ENCODE peak calls at places on chromosomes 4 and X, in seven cellular contexts. One of them, this sample, is unnamed.

GRCh38 chrX:66863721-66864120 is 224.8 kb upstream of the EDA2R start:
- DNase-seq in upper lobe of left lung: no peak
- DNase-seq in mesothelial cell of epicardium: no peak
- DNase-seq in stimulated activated CD4-positive, alpha-beta T cell treated with anti-CD3 and anti-CD28 coated beads, Interleukin-2, amount 100 ng/mL, for 48 hours: no peak
- DNase-seq in NCI-H748 treated with DMSO at 0.1 percent for 48 hours: no peak
- DNase-seq in SJCRH30: no peak
- DNase-seq in 8988T: no peak
- DNase-seq in this sample: no peak

GRCh38 chr4:112083587-112084347 is 61.5 kb upstream of the FAM241A start:
- DNase-seq in stimulated activated CD4-positive, alpha-beta T cell treated with anti-CD3 and anti-CD28 coated beads, Interleukin-2, amount 100 ng/mL, for 48 hours: no peak
- DNase-seq in mesothelial cell of epicardium: no peak
- DNase-seq in SJCRH30: no peak
- DNase-seq in NCI-H748 treated with DMSO at 0.1 percent for 48 hours: no peak
- DNase-seq in upper lobe of left lung: no peak
- DNase-seq in 8988T: no peak
- DNase-seq in this sample: no peak

GRCh38 chr4:25656031-25656430 is 380 bp downstream of the SLC34A2 start:
- DNase-seq in upper lobe of left lung: no peak
- DNase-seq in mesothelial cell of epicardium: no peak
- DNase-seq in stimulated activated CD4-positive, alpha-beta T cell treated with anti-CD3 and anti-CD28 coated beads, Interleukin-2, amount 100 ng/mL, for 48 hours: no peak
- DNase-seq in NCI-H748 treated with DMSO at 0.1 percent for 48 hours: no peak
- DNase-seq in 8988T: no peak
- DNase-seq in SJCRH30: no peak
- DNase-seq in this sample: no peak

GRCh38 chr4:24752140-24752539 is 43.2 kb upstream of the SOD3 start:
- DNase-seq in NCI-H748 treated with DMSO at 0.1 percent for 48 hours: no peak
- DNase-seq in stimulated activated CD4-positive, alpha-beta T cell treated with anti-CD3 and anti-CD28 coated beads, Interleukin-2, amount 100 ng/mL, for 48 hours: no peak
- DNase-seq in mesothelial cell of epicardium: no peak
- DNase-seq in SJCRH30: no peak
- DNase-seq in 8988T: no peak
- DNase-seq in upper lobe of left lung: no peak
- DNase-seq in this sample: no peak

GRCh38 chrX:6149231-6149870 is 79.3 kb downstream of the NLGN4X start:
- DNase-seq in upper lobe of left lung: no peak
- DNase-seq in stimulated activated CD4-positive, alpha-beta T cell treated with anti-CD3 and anti-CD28 coated beads, Interleukin-2, amount 100 ng/mL, for 48 hours: no peak
- DNase-seq in NCI-H748 treated with DMSO at 0.1 percent for 48 hours: peak
- DNase-seq in SJCRH30: no peak
- DNase-seq in 8988T: no peak
- DNase-seq in mesothelial cell of epicardium: no peak
- DNase-seq in this sample: no peak

GRCh38 chr4:119113033-119113655 is 22.5 kb upstream of the MYOZ2 start:
- DNase-seq in mesothelial cell of epicardium: no peak
- DNase-seq in upper lobe of left lung: no peak
- DNase-seq in SJCRH30: no peak
- DNase-seq in stimulated activated CD4-positive, alpha-beta T cell treated with anti-CD3 and anti-CD28 coated beads, Interleukin-2, amount 100 ng/mL, for 48 hours: no peak
- DNase-seq in 8988T: no peak
- DNase-seq in NCI-H748 treated with DMSO at 0.1 percent for 48 hours: no peak
- DNase-seq in this sample: peak

GRCh38 chrX:37658352-37659030 is 27.1 kb upstream of the XK start:
- DNase-seq in 8988T: no peak
- DNase-seq in mesothelial cell of epicardium: no peak
- DNase-seq in stimulated activated CD4-positive, alpha-beta T cell treated with anti-CD3 and anti-CD28 coated beads, Interleukin-2, amount 100 ng/mL, for 48 hours: no peak
- DNase-seq in upper lobe of left lung: no peak
- DNase-seq in SJCRH30: no peak
- DNase-seq in NCI-H748 treated with DMSO at 0.1 percent for 48 hours: no peak
- DNase-seq in this sample: no peak

GRCh38 chr4:20194079-20195013 is 57.4 kb upstream of the SLIT2 start:
- DNase-seq in SJCRH30: no peak
- DNase-seq in NCI-H748 treated with DMSO at 0.1 percent for 48 hours: no peak
- DNase-seq in mesothelial cell of epicardium: no peak
- DNase-seq in stimulated activated CD4-positive, alpha-beta T cell treated with anti-CD3 and anti-CD28 coated beads, Interleukin-2, amount 100 ng/mL, for 48 hours: no peak
- DNase-seq in upper lobe of left lung: no peak
- DNase-seq in 8988T: no peak
- DNase-seq in this sample: no peak

GRCh38 chr4:116016201-116016600 is 902.8 kb upstream of the NDST4 start:
- DNase-seq in NCI-H748 treated with DMSO at 0.1 percent for 48 hours: no peak
- DNase-seq in 8988T: no peak
- DNase-seq in upper lobe of left lung: no peak
- DNase-seq in SJCRH30: no peak
- DNase-seq in stimulated activated CD4-positive, alpha-beta T cell treated with anti-CD3 and anti-CD28 coated beads, Interleukin-2, amount 100 ng/mL, for 48 hours: no peak
- DNase-seq in mesothelial cell of epicardium: no peak
- DNase-seq in this sample: peak

GRCh38 chrX:129626026-129626425 is 28.7 kb downstream of the APLN start:
- DNase-seq in NCI-H748 treated with DMSO at 0.1 percent for 48 hours: no peak
- DNase-seq in mesothelial cell of epicardium: no peak
- DNase-seq in stimulated activated CD4-positive, alpha-beta T cell treated with anti-CD3 and anti-CD28 coated beads, Interleukin-2, amount 100 ng/mL, for 48 hours: no peak
- DNase-seq in upper lobe of left lung: no peak
- DNase-seq in 8988T: no peak
- DNase-seq in SJCRH30: no peak
- DNase-seq in this sample: no peak

GRCh38 chr4:24042094-24042493 is 152.2 kb upstream of the PPARGC1A start:
- DNase-seq in 8988T: no peak
- DNase-seq in upper lobe of left lung: no peak
- DNase-seq in mesothelial cell of epicardium: no peak
- DNase-seq in NCI-H748 treated with DMSO at 0.1 percent for 48 hours: no peak
- DNase-seq in stimulated activated CD4-positive, alpha-beta T cell treated with anti-CD3 and anti-CD28 coated beads, Interleukin-2, amount 100 ng/mL, for 48 hours: no peak
- DNase-seq in SJCRH30: no peak
- DNase-seq in this sample: no peak

GRCh38 chrX:17547658-17548057 is 172.7 kb downstream of the NHS start:
- DNase-seq in NCI-H748 treated with DMSO at 0.1 percent for 48 hours: peak
- DNase-seq in 8988T: no peak
- DNase-seq in SJCRH30: peak
- DNase-seq in mesothelial cell of epicardium: no peak
- DNase-seq in stimulated activated CD4-positive, alpha-beta T cell treated with anti-CD3 and anti-CD28 coated beads, Interleukin-2, amount 100 ng/mL, for 48 hours: no peak
- DNase-seq in upper lobe of left lung: no peak
- DNase-seq in this sample: no peak

GRCh38 chrX:53071604-53072417 is 10.4 kb upstream of the TSPYL2 start:
- DNase-seq in NCI-H748 treated with DMSO at 0.1 percent for 48 hours: peak
- DNase-seq in stimulated activated CD4-positive, alpha-beta T cell treated with anti-CD3 and anti-CD28 coated beads, Interleukin-2, amount 100 ng/mL, for 48 hours: peak
- DNase-seq in SJCRH30: peak
- DNase-seq in upper lobe of left lung: peak
- DNase-seq in 8988T: no peak
- DNase-seq in mesothelial cell of epicardium: peak
- DNase-seq in this sample: no peak

GRCh38 chr4:1206299-1207156 is 34.1 kb upstream of the SPON2 start:
- DNase-seq in SJCRH30: peak
- DNase-seq in 8988T: peak
- DNase-seq in NCI-H748 treated with DMSO at 0.1 percent for 48 hours: no peak
- DNase-seq in upper lobe of left lung: peak
- DNase-seq in mesothelial cell of epicardium: peak
- DNase-seq in stimulated activated CD4-positive, alpha-beta T cell treated with anti-CD3 and anti-CD28 coated beads, Interleukin-2, amount 100 ng/mL, for 48 hours: no peak
- DNase-seq in this sample: no peak

GRCh38 chr4:76374744-76375143 is 46.2 kb downstream of the CCDC158 start:
- DNase-seq in SJCRH30: no peak
- DNase-seq in stimulated activated CD4-positive, alpha-beta T cell treated with anti-CD3 and anti-CD28 coated beads, Interleukin-2, amount 100 ng/mL, for 48 hours: no peak
- DNase-seq in NCI-H748 treated with DMSO at 0.1 percent for 48 hours: no peak
- DNase-seq in 8988T: no peak
- DNase-seq in mesothelial cell of epicardium: no peak
- DNase-seq in upper lobe of left lung: no peak
- DNase-seq in this sample: no peak

GRCh38 chr4:98626350-98626749 is 32.1 kb downstream of the TSPAN5 start:
- DNase-seq in upper lobe of left lung: peak
- DNase-seq in SJCRH30: no peak
- DNase-seq in stimulated activated CD4-positive, alpha-beta T cell treated with anti-CD3 and anti-CD28 coated beads, Interleukin-2, amount 100 ng/mL, for 48 hours: no peak
- DNase-seq in 8988T: peak
- DNase-seq in mesothelial cell of epicardium: no peak
- DNase-seq in NCI-H748 treated with DMSO at 0.1 percent for 48 hours: no peak
- DNase-seq in this sample: no peak

GRCh38 chr4:159447296-159447695 is 344.4 kb downstream of the RAPGEF2 start:
- DNase-seq in 8988T: no peak
- DNase-seq in upper lobe of left lung: no peak
- DNase-seq in NCI-H748 treated with DMSO at 0.1 percent for 48 hours: no peak
- DNase-seq in stimulated activated CD4-positive, alpha-beta T cell treated with anti-CD3 and anti-CD28 coated beads, Interleukin-2, amount 100 ng/mL, for 48 hours: no peak
- DNase-seq in mesothelial cell of epicardium: no peak
- DNase-seq in SJCRH30: no peak
- DNase-seq in this sample: no peak

GRCh38 chrX:111302284-111302683 is 32.0 kb upstream of the CAPN6 start:
- DNase-seq in stimulated activated CD4-positive, alpha-beta T cell treated with anti-CD3 and anti-CD28 coated beads, Interleukin-2, amount 100 ng/mL, for 48 hours: no peak
- DNase-seq in mesothelial cell of epicardium: no peak
- DNase-seq in 8988T: no peak
- DNase-seq in upper lobe of left lung: no peak
- DNase-seq in SJCRH30: no peak
- DNase-seq in NCI-H748 treated with DMSO at 0.1 percent for 48 hours: no peak
- DNase-seq in this sample: no peak

GRCh38 chrX:118520206-118520857 is 24.7 kb downstream of the DOCK11 start:
- DNase-seq in 8988T: no peak
- DNase-seq in upper lobe of left lung: no peak
- DNase-seq in stimulated activated CD4-positive, alpha-beta T cell treated with anti-CD3 and anti-CD28 coated beads, Interleukin-2, amount 100 ng/mL, for 48 hours: no peak
- DNase-seq in mesothelial cell of epicardium: no peak
- DNase-seq in SJCRH30: no peak
- DNase-seq in NCI-H748 treated with DMSO at 0.1 percent for 48 hours: no peak
- DNase-seq in this sample: no peak

GRCh38 chr4:74623041-74623440 is 171.3 kb downstream of the BTC start:
- DNase-seq in NCI-H748 treated with DMSO at 0.1 percent for 48 hours: peak
- DNase-seq in upper lobe of left lung: no peak
- DNase-seq in stimulated activated CD4-positive, alpha-beta T cell treated with anti-CD3 and anti-CD28 coated beads, Interleukin-2, amount 100 ng/mL, for 48 hours: no peak
- DNase-seq in mesothelial cell of epicardium: no peak
- DNase-seq in SJCRH30: peak
- DNase-seq in 8988T: no peak
- DNase-seq in this sample: peak

GRCh38 chr4:39636786-39637185 is 1.9 kb downstream of the SMIM14 start:
- DNase-seq in mesothelial cell of epicardium: no peak
- DNase-seq in upper lobe of left lung: no peak
- DNase-seq in NCI-H748 treated with DMSO at 0.1 percent for 48 hours: no peak
- DNase-seq in SJCRH30: no peak
- DNase-seq in stimulated activated CD4-positive, alpha-beta T cell treated with anti-CD3 and anti-CD28 coated beads, Interleukin-2, amount 100 ng/mL, for 48 hours: no peak
- DNase-seq in 8988T: no peak
- DNase-seq in this sample: no peak

GRCh38 chr4:89685690-89686089 is 151.3 kb downstream of the SNCA start:
- DNase-seq in mesothelial cell of epicardium: no peak
- DNase-seq in upper lobe of left lung: no peak
- DNase-seq in stimulated activated CD4-positive, alpha-beta T cell treated with anti-CD3 and anti-CD28 coated beads, Interleukin-2, amount 100 ng/mL, for 48 hours: no peak
- DNase-seq in NCI-H748 treated with DMSO at 0.1 percent for 48 hours: no peak
- DNase-seq in SJCRH30: no peak
- DNase-seq in 8988T: no peak
- DNase-seq in this sample: no peak

GRCh38 chr4:46387956-46388355 is 2.0 kb downstream of the GABRA2 start:
- DNase-seq in upper lobe of left lung: no peak
- DNase-seq in 8988T: no peak
- DNase-seq in NCI-H748 treated with DMSO at 0.1 percent for 48 hours: no peak
- DNase-seq in SJCRH30: no peak
- DNase-seq in mesothelial cell of epicardium: no peak
- DNase-seq in stimulated activated CD4-positive, alpha-beta T cell treated with anti-CD3 and anti-CD28 coated beads, Interleukin-2, amount 100 ng/mL, for 48 hours: no peak
- DNase-seq in this sample: no peak

GRCh38 chrX:36344301-36344700 is 424.8 kb downstream of the CFAP47 start:
- DNase-seq in NCI-H748 treated with DMSO at 0.1 percent for 48 hours: no peak
- DNase-seq in upper lobe of left lung: no peak
- DNase-seq in 8988T: no peak
- DNase-seq in SJCRH30: no peak
- DNase-seq in mesothelial cell of epicardium: no peak
- DNase-seq in stimulated activated CD4-positive, alpha-beta T cell treated with anti-CD3 and anti-CD28 coated beads, Interleukin-2, amount 100 ng/mL, for 48 hours: no peak
- DNase-seq in this sample: no peak

GRCh38 chrX:46967547-46967946 is 55.3 kb downstream of the JADE3 start:
- DNase-seq in upper lobe of left lung: no peak
- DNase-seq in 8988T: no peak
- DNase-seq in mesothelial cell of epicardium: no peak
- DNase-seq in NCI-H748 treated with DMSO at 0.1 percent for 48 hours: no peak
- DNase-seq in SJCRH30: no peak
- DNase-seq in stimulated activated CD4-positive, alpha-beta T cell treated with anti-CD3 and anti-CD28 coated beads, Interleukin-2, amount 100 ng/mL, for 48 hours: no peak
- DNase-seq in this sample: no peak

GRCh38 chr4:73998040-73999011 is at the start of gene CXCL5:
- DNase-seq in NCI-H748 treated with DMSO at 0.1 percent for 48 hours: no peak
- DNase-seq in stimulated activated CD4-positive, alpha-beta T cell treated with anti-CD3 and anti-CD28 coated beads, Interleukin-2, amount 100 ng/mL, for 48 hours: no peak
- DNase-seq in 8988T: no peak
- DNase-seq in upper lobe of left lung: peak
- DNase-seq in SJCRH30: no peak
- DNase-seq in mesothelial cell of epicardium: peak
- DNase-seq in this sample: no peak

GRCh38 chr4:87270144-87270543 is 49.7 kb upstream of the KLHL8 start:
- DNase-seq in stimulated activated CD4-positive, alpha-beta T cell treated with anti-CD3 and anti-CD28 coated beads, Interleukin-2, amount 100 ng/mL, for 48 hours: no peak
- DNase-seq in mesothelial cell of epicardium: no peak
- DNase-seq in SJCRH30: peak
- DNase-seq in upper lobe of left lung: no peak
- DNase-seq in 8988T: no peak
- DNase-seq in NCI-H748 treated with DMSO at 0.1 percent for 48 hours: peak
- DNase-seq in this sample: peak

GRCh38 chr4:110636231-110636676 is 13.4 kb upstream of the PITX2 start:
- DNase-seq in mesothelial cell of epicardium: no peak
- DNase-seq in SJCRH30: no peak
- DNase-seq in 8988T: no peak
- DNase-seq in stimulated activated CD4-positive, alpha-beta T cell treated with anti-CD3 and anti-CD28 coated beads, Interleukin-2, amount 100 ng/mL, for 48 hours: no peak
- DNase-seq in NCI-H748 treated with DMSO at 0.1 percent for 48 hours: no peak
- DNase-seq in upper lobe of left lung: no peak
- DNase-seq in this sample: no peak

GRCh38 chr4:142169216-142169615 is 532.8 kb downstream of the IL15 start:
- DNase-seq in mesothelial cell of epicardium: no peak
- DNase-seq in upper lobe of left lung: no peak
- DNase-seq in NCI-H748 treated with DMSO at 0.1 percent for 48 hours: no peak
- DNase-seq in stimulated activated CD4-positive, alpha-beta T cell treated with anti-CD3 and anti-CD28 coated beads, Interleukin-2, amount 100 ng/mL, for 48 hours: no peak
- DNase-seq in 8988T: no peak
- DNase-seq in SJCRH30: no peak
- DNase-seq in this sample: no peak

GRCh38 chrX:40508560-40508959 is 72.2 kb upstream of the ATP6AP2 start:
- DNase-seq in stimulated activated CD4-positive, alpha-beta T cell treated with anti-CD3 and anti-CD28 coated beads, Interleukin-2, amount 100 ng/mL, for 48 hours: no peak
- DNase-seq in 8988T: no peak
- DNase-seq in SJCRH30: no peak
- DNase-seq in mesothelial cell of epicardium: no peak
- DNase-seq in upper lobe of left lung: no peak
- DNase-seq in NCI-H748 treated with DMSO at 0.1 percent for 48 hours: no peak
- DNase-seq in this sample: no peak

GRCh38 chr4:136241221-136241986 is 1290.9 kb downstream of the PCDH18 start:
- DNase-seq in upper lobe of left lung: no peak
- DNase-seq in 8988T: no peak
- DNase-seq in stimulated activated CD4-positive, alpha-beta T cell treated with anti-CD3 and anti-CD28 coated beads, Interleukin-2, amount 100 ng/mL, for 48 hours: no peak
- DNase-seq in SJCRH30: no peak
- DNase-seq in mesothelial cell of epicardium: no peak
- DNase-seq in NCI-H748 treated with DMSO at 0.1 percent for 48 hours: no peak
- DNase-seq in this sample: no peak

This sample was measured in GF-D8.